ENCODE peak calls at places on chromosomes 1 and 21, in seven cellular contexts. U, A, X, W, E, B and D are unnamed samples.

GRCh38 chr1:209199822-209200221 is 383.7 kb upstream of the CAMK1G start:
- DNase-seq in X (no peak), A (peak), B (peak), U (peak), E (no peak), W (no peak), D (no peak)

GRCh38 chr1:103911450-103911849 is 161.8 kb downstream of the AMY1C start:
- DNase-seq in W (no peak), X (no peak), A (no peak), E (no peak), B (no peak), U (no peak), D (no peak)

GRCh38 chr1:19808351-19808750 is 6.7 kb downstream of the RNF186 start:
- DNase-seq in W (no peak), X (no peak), U (peak), E (no peak), A (no peak), B (no peak), D (no peak)

GRCh38 chr1:183198463-183198862 is 12.4 kb downstream of the LAMC2 start:
- DNase-seq in W (no peak), B (peak), U (peak), A (no peak), X (no peak), E (peak), D (peak)

GRCh38 chr1:8303141-8303540 is 14.8 kb upstream of the SLC45A1 start:
- DNase-seq in E (peak), X (no peak), A (no peak), U (peak), W (no peak), B (no peak), D (no peak)

GRCh38 chr1:32702599-32703478 is at the start of gene SYNC:
- DNase-seq in W (peak), A (peak), U (no peak), E (peak), X (peak), B (no peak), D (peak)

GRCh38 chr1:184975208-184975875 is 1.0 kb upstream of the NIBAN1 start:
- DNase-seq in B (no peak), W (no peak), E (peak), A (no peak), X (no peak), U (no peak), D (no peak)

GRCh38 chr1:222924140-222924706 is 109.4 kb downstream of the DISP1 start:
- DNase-seq in A (no peak), E (no peak), U (no peak), W (no peak), X (no peak), B (no peak), D (no peak)

GRCh38 chr1:32040711-32041110 is 27.0 kb downstream of the KHDRBS1 start:
- DNase-seq in W (no peak), U (no peak), E (peak), A (no peak), B (no peak), X (no peak), D (no peak)

GRCh38 chr1:176717052-176717754 is 254.2 kb downstream of the PAPPA2 start:
- DNase-seq in X (no peak), B (peak), E (no peak), W (peak), A (no peak), U (peak), D (no peak)

GRCh38 chr1:32769524-32770220 is 47.5 kb downstream of the YARS1 start:
- DNase-seq in X (no peak), A (no peak), U (peak), W (no peak), E (peak), B (no peak), D (peak)

GRCh38 chr1:71106658-71107322 is 26.0 kb upstream of the ZRANB2 start:
- DNase-seq in U (no peak), A (no peak), B (no peak), X (no peak), W (no peak), E (peak), D (no peak)

GRCh38 chr21:33078907-33079582 is 9.1 kb downstream of the OLIG1 start:
- DNase-seq in E (peak), A (no peak), U (peak), X (peak), B (peak), W (no peak), D (peak)

GRCh38 chr1:10635385-10635896 is 160.7 kb downstream of the PEX14 start:
- DNase-seq in A (no peak), W (peak), E (peak), U (peak), B (no peak), X (no peak), D (peak)

GRCh38 chr1:205199090-205199930 is 12.2 kb downstream of the DSTYK start:
- DNase-seq in A (no peak), U (no peak), B (no peak), X (no peak), E (no peak), W (no peak), D (peak)

GRCh38 chr1:180154003-180154324 is 705 bp upstream of the QSOX1 start:
- DNase-seq in U (no peak), W (no peak), A (peak), X (peak), E (no peak), B (no peak), D (no peak)

GRCh38 chr1:220817907-220818306 is 31.2 kb downstream of the MTARC1 start:
- DNase-seq in E (peak), X (no peak), U (no peak), W (no peak), B (no peak), A (no peak), D (peak)

GRCh38 chr1:41882068-41882477 is 36.6 kb downstream of the HIVEP3 start:
- DNase-seq in A (no peak), B (no peak), X (no peak), E (no peak), U (peak), W (no peak), D (no peak)

GRCh38 chr21:38945536-38946245 is 140.0 kb downstream of the ETS2 start:
- DNase-seq in E (peak), W (no peak), X (no peak), U (no peak), A (peak), B (peak), D (no peak)

GRCh38 chr1:186633101-186633500 is 47.1 kb downstream of the PTGS2 start:
- DNase-seq in E (no peak), A (no peak), B (no peak), W (no peak), X (no peak), U (no peak), D (no peak)

GRCh38 chr1:209038735-209039134 is 544.8 kb upstream of the CAMK1G start:
- DNase-seq in B (no peak), X (no peak), A (no peak), U (peak), W (no peak), E (peak), D (no peak)

GRCh38 chr1:6466023-6466422 is at the start of gene TNFRSF25:
- DNase-seq in X (no peak), U (no peak), E (no peak), W (no peak), B (peak), A (peak), D (no peak)

GRCh38 chr1:152037920-152038658 is 1.3 kb upstream of the S100A11 start:
- DNase-seq in E (no peak), X (no peak), U (peak), B (no peak), A (no peak), W (no peak), D (no peak)

DNA sequence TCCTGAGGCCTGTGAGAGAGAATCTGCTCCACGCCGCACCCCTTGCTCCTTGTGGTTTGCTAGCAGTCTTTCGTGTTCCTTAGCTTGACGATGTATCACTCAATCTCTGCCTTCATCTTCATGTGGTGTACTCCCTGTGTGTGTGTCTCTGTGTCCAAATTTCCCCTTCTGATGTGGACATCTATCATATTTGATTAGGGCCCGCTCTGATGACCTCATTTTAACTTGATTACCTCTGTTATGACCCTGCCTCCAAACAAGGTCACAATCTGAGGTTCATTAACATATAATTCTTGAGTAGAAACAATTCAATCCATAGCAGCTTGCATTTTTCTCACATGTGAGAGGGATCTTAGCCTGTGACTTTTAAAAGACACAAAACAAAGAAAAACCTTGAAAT is 130.9 kb upstream of the RAB4A start:
- DNase-seq in B (no peak), W (no peak), A (no peak), U (no peak), E (no peak), X (no peak), D (no peak)
- H3K4me2 ChIP-seq in B (no peak), W (no peak), A (no peak), U (no peak), E (no peak), X (no peak), D (no peak)

GRCh38 chr1:117189726-117190125 is 21.0 kb downstream of the VTCN1 start:
- DNase-seq in W (no peak), B (no peak), A (no peak), E (no peak), X (no peak), U (no peak), D (no peak)

GRCh38 chr1:117189109-117189437 is 21.7 kb downstream of the VTCN1 start:
- DNase-seq in E (no peak), X (no peak), A (no peak), W (no peak), U (no peak), B (no peak), D (no peak)

DNA sequence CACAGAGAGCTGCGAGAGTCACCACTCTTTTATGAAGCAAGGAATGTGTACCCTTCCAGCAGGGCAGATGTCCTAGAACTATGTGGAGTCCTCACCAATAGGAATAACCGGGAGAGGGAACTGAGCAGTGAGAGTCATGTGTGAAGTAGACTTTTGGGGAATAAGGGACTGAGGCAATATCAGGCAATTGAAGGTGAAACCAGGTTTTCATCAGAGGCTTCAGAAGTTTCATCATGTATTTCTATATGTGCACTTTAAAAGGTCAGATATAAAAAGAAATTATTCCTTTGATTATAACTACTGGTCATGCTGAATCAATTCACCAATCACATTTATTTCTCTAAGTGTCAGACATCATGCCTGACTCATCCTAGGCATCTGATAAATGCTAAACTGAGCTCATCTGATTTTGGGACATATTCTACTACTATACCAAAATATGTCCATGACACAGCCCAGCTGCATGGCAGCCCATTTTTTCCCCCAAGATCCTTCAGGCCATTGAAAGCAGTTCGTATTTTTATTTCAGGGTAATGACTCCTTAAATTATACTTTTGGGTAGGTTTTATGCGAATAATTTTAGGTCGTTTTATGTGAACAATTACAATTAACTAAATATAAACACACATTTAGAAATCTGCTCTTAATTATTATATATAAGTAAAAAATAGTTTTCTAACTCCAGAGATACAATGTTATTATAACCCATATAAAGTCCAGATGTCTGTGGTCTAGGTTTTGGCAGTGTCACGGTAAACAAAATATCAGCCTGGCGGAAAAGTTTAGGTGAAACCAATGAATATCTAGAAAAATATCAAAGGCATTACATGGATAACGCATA is 22.2 kb downstream of the VTCN1 start:
- DNase-seq in A (no peak), W (no peak), X (no peak), U (no peak), E (peak), B (no peak), D (peak)
- H3K4me2 ChIP-seq in A (peak), W (no peak), X (no peak), U (no peak), E (no peak), B (no peak), D (no peak)

GRCh38 chr1:24954631-24955030 is 24.6 kb upstream of the RUNX3 start:
- DNase-seq in A (no peak), U (no peak), E (no peak), X (no peak), W (no peak), B (no peak), D (no peak)
- H3K4me2 ChIP-seq in A (no peak), U (no peak), E (no peak), X (no peak), W (no peak), B (no peak), D (no peak)

DNA sequence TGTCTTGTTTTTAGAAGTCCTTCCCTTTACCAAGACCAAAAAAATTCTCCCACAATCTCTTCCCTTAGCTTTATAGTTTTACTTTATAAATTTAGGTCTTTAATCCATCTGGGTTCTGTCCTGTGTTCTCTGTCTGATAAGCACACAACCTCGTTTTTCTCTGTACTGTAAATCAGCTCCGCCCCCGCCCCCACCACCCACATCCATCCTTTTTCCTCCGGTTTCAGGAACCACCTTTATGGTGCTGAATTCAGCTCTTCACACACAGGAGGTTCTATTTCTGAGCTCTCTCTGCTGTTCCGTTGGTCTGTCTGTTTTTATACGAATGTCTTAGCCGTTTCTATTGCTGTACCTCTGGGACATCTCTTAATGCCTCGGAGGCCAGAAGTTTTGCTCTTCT is 44.5 kb downstream of the ACTL8 start:
- DNase-seq in X (no peak), U (no peak), E (no peak), B (no peak), A (no peak), W (no peak), D (no peak)
- H3K4me2 ChIP-seq in X (no peak), U (no peak), E (no peak), B (no peak), A (no peak), W (no peak), D (no peak)